ENCODE peak calls at places on chromosome 19, in six cellular contexts. M, L, D, G, P and X are unnamed samples.

GRCh38 chr19:45794627-45795026 is 2.0 kb upstream of the DMWD start:
- DNase-seq in D (no peak), M (no peak), G (no peak), P (no peak), L (no peak), X (no peak)

GRCh38 chr19:45581576-45581975 is 3.0 kb downstream of the OPA3 start:
- DNase-seq in L (no peak), M (no peak), G (no peak), D (no peak), P (no peak), X (no peak)

GRCh38 chr19:2424686-2425621 is 2.4 kb downstream of the TIMM13 start:
- DNase-seq in D (peak; percentile 61), L (no peak), P (peak; percentile 43), M (peak; percentile 72), G (no peak), X (no peak)

GRCh38 chr19:19259741-19260140 is 13.4 kb downstream of the TM6SF2 start:
- DNase-seq in L (no peak), P (no peak), G (no peak), D (no peak), M (no peak), X (no peak)

GRCh38 chr19:29893606-29894284 is 48.3 kb upstream of the URI1 start:
- DNase-seq in G (no peak), M (no peak), L (no peak), P (no peak), D (no peak), X (no peak)

GRCh38 chr19:17938092-17938845 is 5.5 kb downstream of the CCDC124 start:
- DNase-seq in G (peak; percentile 75), D (peak; percentile 82), P (peak; percentile 76), M (peak; percentile 81), L (peak; percentile 70), X (no peak)

GRCh38 chr19:42596391-42597071 is 1.8 kb upstream of the CEACAM8 start:
- DNase-seq in D (no peak), L (no peak), G (no peak), P (no peak), M (no peak), X (no peak)

GRCh38 chr19:54207908-54208783 is 7.5 kb downstream of the RPS9 start:
- DNase-seq in M (peak; percentile 58), L (peak; percentile 62), G (no peak), D (peak; percentile 92), P (peak; percentile 52), X (no peak)

GRCh38 chr19:39432677-39433025 is 3.1 kb downstream of the RPS16 start:
- DNase-seq in M (no peak), D (no peak), L (no peak), P (no peak), G (no peak), X (no peak)

GRCh38 chr19:36136975-36137686 is 2.7 kb upstream of the CAPNS1 start:
- DNase-seq in M (peak; percentile 80), P (peak; percentile 40), D (no peak), L (no peak), G (no peak), X (peak; percentile 97)

GRCh38 chr19:12802267-12803106 is 618 bp downstream of the THSD8 start:
- DNase-seq in P (no peak), M (no peak), G (no peak), L (no peak), D (peak; percentile 30), X (no peak)

GRCh38 chr19:17579523-17580244 is 24.2 kb downstream of the COLGALT1 start:
- DNase-seq in D (peak; percentile 68), G (peak; percentile 68), L (peak; percentile 72), M (peak; percentile 40), P (peak; percentile 38), X (no peak)

GRCh38 chr19:19540707-19541515 is 2.8 kb downstream of the CILP2 start:
- DNase-seq in M (no peak), D (peak; percentile 51), P (no peak), L (peak; percentile 70), G (no peak), X (no peak)

GRCh38 chr19:20858218-20858617 is 64.8 kb upstream of the ZNF85 start:
- DNase-seq in D (no peak), G (no peak), L (no peak), M (no peak), P (no peak), X (no peak)

GRCh38 chr19:57192993-57193392 is 1.7 kb downstream of the ZNF264 start:
- DNase-seq in P (no peak), L (no peak), G (no peak), D (no peak), M (no peak), X (no peak)

GRCh38 chr19:30701178-30701577 is 329.0 kb downstream of the ZNF536 start:
- DNase-seq in D (no peak), L (no peak), P (no peak), M (no peak), G (no peak), X (no peak)

GRCh38 chr19:53823380-53824120 is 564 bp downstream of the NLRP12 start:
- DNase-seq in L (no peak), G (no peak), M (no peak), P (no peak), D (no peak), X (no peak)

GRCh38 chr19:19250196-19250801 is 22.8 kb downstream of the TM6SF2 start:
- DNase-seq in D (no peak), P (no peak), L (no peak), G (no peak), M (no peak), X (no peak)

GRCh38 chr19:55544776-55545439 is 435 bp downstream of the SBK3 start:
- DNase-seq in L (no peak), P (no peak), M (no peak), D (no peak), G (no peak), X (no peak)

GRCh38 chr19:29678484-29679106 is 13.3 kb downstream of the PLEKHF1 start:
- DNase-seq in P (peak; percentile 86), L (no peak), D (peak; percentile 56), M (no peak), G (peak; percentile 89), X (peak; percentile 81)

GRCh38 chr19:38691938-38692457 is 44.5 kb downstream of the ACTN4 start:
- DNase-seq in L (no peak), D (peak; percentile 63), P (no peak), G (peak; percentile 89), M (peak; percentile 98), X (no peak)

GRCh38 chr19:13029893-13030292 is 34.6 kb downstream of the NFIX start:
- DNase-seq in L (no peak), G (no peak), D (no peak), M (no peak), P (no peak), X (no peak)

GRCh38 chr19:54104998-54105715 is 2.5 kb downstream of the NDUFA3 start:
- DNase-seq in L (no peak), P (no peak), D (no peak), M (peak; percentile 35), G (no peak), X (no peak)

GRCh38 chr19:19822148-19822429 is 539 bp upstream of the ZNF506 start:
- DNase-seq in L (no peak), P (no peak), G (no peak), D (no peak), M (peak; percentile 0), X (no peak)

GRCh38 chr19:43774103-43774939 is 6.5 kb downstream of the KCNN4 start:
- DNase-seq in P (peak; percentile 68), L (no peak), G (peak; percentile 61), M (peak; percentile 66), D (peak; percentile 53), X (no peak)

GRCh38 chr19:41688098-41688497 is at the start of gene CEACAM7:
- DNase-seq in D (no peak), P (no peak), L (no peak), M (no peak), G (no peak), X (no peak)

GRCh38 chr19:39568604-39569003 is 28.6 kb upstream of the EID2 start:
- DNase-seq in D (no peak), M (peak; percentile 9), G (no peak), L (no peak), P (no peak), X (no peak)

GRCh38 chr19:16908759-16909158 is 20.0 kb downstream of the F2RL3 start:
- DNase-seq in P (no peak), G (no peak), D (no peak), L (no peak), M (no peak), X (no peak)

GRCh38 chr19:35063940-35064818 is 22.7 kb downstream of the HPN start:
- DNase-seq in P (no peak), L (no peak), G (no peak), M (peak; percentile 70), D (no peak), X (no peak)

DNA sequence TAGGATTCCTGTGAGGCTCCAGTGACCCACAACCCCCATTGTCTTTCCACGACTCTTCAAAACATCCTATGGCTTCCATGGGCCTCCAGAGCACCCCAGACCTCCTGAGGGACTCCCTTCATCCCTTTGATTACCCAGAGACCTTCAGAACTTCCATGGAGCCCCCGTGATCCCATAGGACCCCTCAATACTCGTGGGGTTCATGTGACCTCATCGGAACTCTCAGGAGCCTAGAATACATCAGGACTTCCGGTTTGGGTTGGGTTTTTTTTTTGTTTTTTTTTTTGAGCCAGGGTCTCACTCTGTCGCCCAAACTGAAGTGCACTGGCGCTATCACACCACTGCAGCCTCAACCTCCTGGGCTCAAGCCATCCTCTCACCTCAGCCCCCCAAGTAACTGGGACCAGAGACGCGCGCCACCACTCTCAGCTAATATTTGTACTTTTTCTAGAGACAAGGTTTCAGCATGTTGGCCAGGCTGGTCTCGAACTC is 778 bp downstream of the ALDH16A1 start:
- DNase-seq in L (no peak), D (no peak), G (no peak), P (no peak), M (no peak), X (no peak)
- H3K4me3 ChIP-seq in L (peak overlapping the region; percentile 61), D (peak overlapping the region; percentile 59), G (peak overlapping the region; percentile 53), P (peak overlapping the region; percentile 70), M (peak overlapping the region; percentile 84), X (peak overlapping the region; percentile 67)

DNA sequence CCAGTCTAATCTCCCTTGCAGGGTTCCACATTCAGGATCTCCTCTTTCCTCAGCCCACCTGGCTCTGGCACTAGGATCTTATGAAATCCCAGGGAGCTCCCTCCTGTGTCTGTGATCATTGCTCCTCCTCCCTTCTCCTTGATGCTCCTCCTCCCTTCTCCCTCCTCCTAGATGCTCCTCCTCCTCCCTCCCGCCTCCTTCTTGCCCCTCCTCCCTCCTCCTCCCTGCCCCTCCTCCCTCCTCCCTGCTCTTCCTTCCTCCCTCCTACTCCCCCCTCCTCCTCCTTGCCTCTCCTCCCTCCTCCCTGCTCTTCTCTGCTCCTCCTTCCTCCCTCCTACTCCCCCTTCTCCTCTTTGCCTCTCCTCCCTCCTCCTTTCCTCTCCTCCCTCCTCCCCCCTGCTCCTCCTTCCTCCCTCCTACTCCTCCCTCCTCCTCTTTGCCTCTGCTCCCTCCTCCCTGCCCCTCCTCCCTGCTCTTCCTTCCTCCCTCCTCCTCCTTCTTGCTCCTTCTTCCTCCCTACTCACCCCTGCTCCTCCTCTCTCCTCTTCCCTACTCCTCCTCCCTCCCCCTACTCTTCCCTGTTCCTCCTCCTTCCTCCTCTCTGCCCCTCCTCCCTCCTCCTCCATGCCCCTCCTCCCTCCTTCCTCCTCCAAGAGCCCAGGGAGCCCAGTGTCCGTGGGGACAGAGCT is 14.9 kb upstream of the ZBTB7A start:
- DNase-seq in M (no peak), L (no peak), P (no peak), G (no peak), D (no peak), X (no peak)
- TF ChIP-seq CTCF in M (no peak), L (no peak), P (no peak), G (no peak), D (no peak), X (no peak)

GRCh38 chr19:33552191-33552927 is 30.8 kb upstream of the PEPD start:
- DNase-seq in L (no peak), D (no peak), P (no peak), M (no peak), G (no peak), X (no peak)
- H3K4me3 ChIP-seq in L (no peak overlapping the region), D (no peak overlapping the region), P (no peak overlapping the region), M (no peak overlapping the region), G (no peak overlapping the region), X (no peak overlapping the region)

GRCh38 chr19:7641288-7642276 is 4.7 kb downstream of the STXBP2 start:
- DNase-seq in P (no peak), M (no peak), L (no peak), G (no peak), D (no peak), X (no peak)
- TF ChIP-seq CTCF in P (no peak), M (no peak), L (peak; percentile 7), G (no peak), D (no peak), X (no peak)